ENCODE peak calls at places on chromosome 2, in eight cellular contexts. One of them, this sample, is unnamed.

GRCh38 chr2:204645018-204645775 is 99.9 kb downstream of the PARD3B start:
- DNase-seq in AG04450: no peak
- DNase-seq in heart right ventricle: no peak
- DNase-seq in lower lobe of right lung: no peak
- DNase-seq in lower leg skin: no peak
- DNase-seq in RWPE1: peak
- DNase-seq in dorsolateral prefrontal cortex: no peak
- DNase-seq in AG04449: no peak
- DNase-seq in this sample: no peak

GRCh38 chr2:128421861-128422311 is 103.2 kb upstream of the HS6ST1 start:
- DNase-seq in AG04450: no peak
- DNase-seq in heart right ventricle: no peak
- DNase-seq in lower lobe of right lung: no peak
- DNase-seq in lower leg skin: peak
- DNase-seq in RWPE1: no peak
- DNase-seq in dorsolateral prefrontal cortex: no peak
- DNase-seq in AG04449: no peak
- DNase-seq in this sample: no peak

GRCh38 chr2:158953926-158954763 is 14.3 kb upstream of the TANC1 start:
- DNase-seq in AG04450: no peak
- DNase-seq in heart right ventricle: peak
- DNase-seq in lower lobe of right lung: peak
- DNase-seq in lower leg skin: no peak
- DNase-seq in RWPE1: peak
- DNase-seq in dorsolateral prefrontal cortex: no peak
- DNase-seq in AG04449: no peak
- DNase-seq in this sample: peak

GRCh38 chr2:200624660-200625059 is 38.8 kb downstream of the AOX1 start:
- DNase-seq in AG04450: no peak
- DNase-seq in heart right ventricle: no peak
- DNase-seq in lower lobe of right lung: no peak
- DNase-seq in lower leg skin: no peak
- DNase-seq in RWPE1: no peak
- DNase-seq in dorsolateral prefrontal cortex: no peak
- DNase-seq in AG04449: peak
- DNase-seq in this sample: no peak

GRCh38 chr2:196163285-196163684 is 8.1 kb downstream of the STK17B start:
- DNase-seq in AG04450: no peak
- DNase-seq in heart right ventricle: no peak
- DNase-seq in lower lobe of right lung: no peak
- DNase-seq in lower leg skin: no peak
- DNase-seq in RWPE1: no peak
- DNase-seq in dorsolateral prefrontal cortex: no peak
- DNase-seq in AG04449: no peak
- DNase-seq in this sample: no peak

GRCh38 chr2:460861-461260 is 173.0 kb upstream of the ALKAL2 start:
- DNase-seq in AG04450: no peak
- DNase-seq in heart right ventricle: no peak
- DNase-seq in lower lobe of right lung: no peak
- DNase-seq in lower leg skin: no peak
- DNase-seq in RWPE1: no peak
- DNase-seq in dorsolateral prefrontal cortex: no peak
- DNase-seq in AG04449: no peak
- DNase-seq in this sample: no peak

GRCh38 chr2:33521791-33522281 is 45.4 kb downstream of the RASGRP3 start:
- DNase-seq in AG04450: no peak
- DNase-seq in heart right ventricle: peak
- DNase-seq in lower lobe of right lung: no peak
- DNase-seq in lower leg skin: peak
- DNase-seq in RWPE1: no peak
- DNase-seq in dorsolateral prefrontal cortex: no peak
- DNase-seq in AG04449: peak
- DNase-seq in this sample: peak

GRCh38 chr2:156864230-156864629 is 393.3 kb upstream of the GALNT5 start:
- DNase-seq in AG04450: no peak
- DNase-seq in heart right ventricle: no peak
- DNase-seq in lower lobe of right lung: no peak
- DNase-seq in lower leg skin: no peak
- DNase-seq in RWPE1: no peak
- DNase-seq in dorsolateral prefrontal cortex: no peak
- DNase-seq in AG04449: no peak
- DNase-seq in this sample: no peak

GRCh38 chr2:158772306-158773078 is 22.6 kb upstream of the DAPL1 start:
- DNase-seq in AG04450: no peak
- DNase-seq in heart right ventricle: no peak
- DNase-seq in lower lobe of right lung: no peak
- DNase-seq in lower leg skin: no peak
- DNase-seq in RWPE1: no peak
- DNase-seq in dorsolateral prefrontal cortex: peak
- DNase-seq in AG04449: no peak
- DNase-seq in this sample: no peak

GRCh38 chr2:174153757-174154680 is 94.3 kb downstream of the OLA1 start:
- DNase-seq in AG04450: peak
- DNase-seq in heart right ventricle: no peak
- DNase-seq in lower lobe of right lung: no peak
- DNase-seq in lower leg skin: no peak
- DNase-seq in RWPE1: peak
- DNase-seq in dorsolateral prefrontal cortex: no peak
- DNase-seq in AG04449: peak
- DNase-seq in this sample: peak

GRCh38 chr2:2007551-2008501 is 263.5 kb upstream of the PXDN start:
- DNase-seq in AG04450: no peak
- DNase-seq in heart right ventricle: no peak
- DNase-seq in lower lobe of right lung: no peak
- DNase-seq in lower leg skin: no peak
- DNase-seq in RWPE1: no peak
- DNase-seq in dorsolateral prefrontal cortex: no peak
- DNase-seq in AG04449: no peak
- DNase-seq in this sample: no peak

GRCh38 chr2:101204400-101205095 is 48.1 kb upstream of the CNOT11 start:
- DNase-seq in AG04450: no peak
- DNase-seq in heart right ventricle: no peak
- DNase-seq in lower lobe of right lung: no peak
- DNase-seq in lower leg skin: no peak
- DNase-seq in RWPE1: no peak
- DNase-seq in dorsolateral prefrontal cortex: no peak
- DNase-seq in AG04449: no peak
- DNase-seq in this sample: no peak

GRCh38 chr2:120037995-120038541 is 25.2 kb downstream of the EPB41L5 start:
- DNase-seq in AG04450: no peak
- DNase-seq in heart right ventricle: no peak
- DNase-seq in lower lobe of right lung: no peak
- DNase-seq in lower leg skin: no peak
- DNase-seq in RWPE1: no peak
- DNase-seq in dorsolateral prefrontal cortex: no peak
- DNase-seq in AG04449: no peak
- DNase-seq in this sample: no peak

GRCh38 chr2:173359231-173359630 is 4.6 kb downstream of the CDCA7 start:
- DNase-seq in AG04450: no peak
- DNase-seq in heart right ventricle: no peak
- DNase-seq in lower lobe of right lung: no peak
- DNase-seq in lower leg skin: no peak
- DNase-seq in RWPE1: no peak
- DNase-seq in dorsolateral prefrontal cortex: no peak
- DNase-seq in AG04449: no peak
- DNase-seq in this sample: no peak

GRCh38 chr2:236366406-236366805 is 102.2 kb upstream of the ASB18 start:
- DNase-seq in AG04450: no peak
- DNase-seq in heart right ventricle: no peak
- DNase-seq in lower lobe of right lung: no peak
- DNase-seq in lower leg skin: no peak
- DNase-seq in RWPE1: no peak
- DNase-seq in dorsolateral prefrontal cortex: no peak
- DNase-seq in AG04449: no peak
- DNase-seq in this sample: no peak

GRCh38 chr2:127811397-127811860 is 458 bp upstream of the WDR33 start:
- DNase-seq in AG04450: no peak
- DNase-seq in heart right ventricle: no peak
- DNase-seq in lower lobe of right lung: peak
- DNase-seq in lower leg skin: no peak
- DNase-seq in RWPE1: no peak
- DNase-seq in dorsolateral prefrontal cortex: peak
- DNase-seq in AG04449: no peak
- DNase-seq in this sample: no peak

GRCh38 chr2:97963880-97964279 is 31.9 kb downstream of the TMEM131 start:
- DNase-seq in AG04450: no peak
- DNase-seq in heart right ventricle: no peak
- DNase-seq in lower lobe of right lung: no peak
- DNase-seq in lower leg skin: no peak
- DNase-seq in RWPE1: peak
- DNase-seq in dorsolateral prefrontal cortex: no peak
- DNase-seq in AG04449: no peak
- DNase-seq in this sample: no peak

GRCh38 chr2:102850888-102851287 is 89.1 kb downstream of the TMEM182 start:
- DNase-seq in AG04450: no peak
- DNase-seq in heart right ventricle: no peak
- DNase-seq in lower lobe of right lung: no peak
- DNase-seq in lower leg skin: no peak
- DNase-seq in RWPE1: no peak
- DNase-seq in dorsolateral prefrontal cortex: no peak
- DNase-seq in AG04449: no peak
- DNase-seq in this sample: no peak

GRCh38 chr2:109242222-109242653 is 113.2 kb downstream of the SH3RF3 start:
- DNase-seq in AG04450: no peak
- DNase-seq in heart right ventricle: no peak
- DNase-seq in lower lobe of right lung: no peak
- DNase-seq in lower leg skin: peak
- DNase-seq in RWPE1: no peak
- DNase-seq in dorsolateral prefrontal cortex: no peak
- DNase-seq in AG04449: no peak
- DNase-seq in this sample: no peak

GRCh38 chr2:52976132-52976949 is 791.3 kb upstream of the CHAC2 start:
- DNase-seq in AG04450: peak
- DNase-seq in heart right ventricle: no peak
- DNase-seq in lower lobe of right lung: no peak
- DNase-seq in lower leg skin: no peak
- DNase-seq in RWPE1: peak
- DNase-seq in dorsolateral prefrontal cortex: no peak
- DNase-seq in AG04449: no peak
- DNase-seq in this sample: no peak

GRCh38 chr2:119126650-119127049 is 31.9 kb downstream of the C1QL2 start:
- DNase-seq in AG04450: no peak
- DNase-seq in heart right ventricle: no peak
- DNase-seq in lower lobe of right lung: peak
- DNase-seq in lower leg skin: no peak
- DNase-seq in RWPE1: peak
- DNase-seq in dorsolateral prefrontal cortex: no peak
- DNase-seq in AG04449: no peak
- DNase-seq in this sample: no peak

DNA sequence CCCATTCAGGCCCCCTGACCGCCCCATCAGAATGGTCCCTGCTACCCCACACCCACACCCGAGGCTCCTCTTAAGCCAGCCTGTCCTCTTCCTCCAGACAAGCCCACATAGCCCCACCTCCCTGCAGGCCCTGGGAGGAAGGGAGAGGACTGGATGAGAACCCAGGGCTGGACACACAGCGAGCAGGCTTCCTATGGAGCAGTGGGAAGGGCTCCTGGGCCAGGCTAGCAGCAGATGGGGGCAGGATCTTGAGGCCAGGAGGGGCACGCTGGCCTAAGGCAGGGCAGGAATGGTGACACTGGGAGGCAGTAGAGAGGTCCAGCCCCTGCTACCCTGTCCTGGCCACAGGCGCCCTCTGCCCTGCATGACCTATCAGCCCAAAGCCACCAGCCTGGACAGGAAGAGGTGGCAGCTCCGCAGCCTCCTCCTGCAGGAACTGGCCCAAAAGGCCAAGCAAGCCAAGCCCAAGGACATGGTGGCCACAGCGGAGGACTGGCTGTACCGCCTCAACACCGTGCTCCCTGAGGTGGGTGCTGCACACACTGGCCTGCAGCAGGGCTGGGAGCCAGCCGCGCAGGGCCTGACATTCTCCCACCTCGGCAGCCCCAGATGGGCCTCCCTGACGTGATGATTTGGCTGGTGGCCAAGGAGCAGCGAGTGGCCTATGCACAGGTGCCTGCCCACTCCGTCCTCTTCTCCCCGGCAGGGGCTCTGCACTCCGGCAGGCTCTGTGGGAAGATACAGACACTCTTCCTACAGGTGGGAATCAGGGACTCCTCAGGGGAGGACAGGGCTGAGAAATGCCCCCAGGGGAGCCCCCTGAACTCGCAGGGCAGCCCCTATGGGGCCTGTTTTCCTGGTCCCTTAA is 43.3 kb downstream of the FER1L5 start:
- DNase-seq in AG04450: no peak
- DNase-seq in heart right ventricle: peak
- DNase-seq in lower lobe of right lung: no peak
- DNase-seq in lower leg skin: no peak
- DNase-seq in RWPE1: no peak
- DNase-seq in dorsolateral prefrontal cortex: no peak
- DNase-seq in AG04449: no peak
- DNase-seq in this sample: no peak
- TF ChIP-seq CTCF in AG04450: peak
- TF ChIP-seq CTCF in heart right ventricle: no peak
- TF ChIP-seq CTCF in lower lobe of right lung: peak
- TF ChIP-seq CTCF in lower leg skin: no peak
- TF ChIP-seq CTCF in RWPE1: no peak
- TF ChIP-seq CTCF in dorsolateral prefrontal cortex: no peak
- TF ChIP-seq CTCF in AG04449: no peak
- TF ChIP-seq CTCF in this sample: no peak

GRCh38 chr2:40488101-40488598 is 36.3 kb upstream of the SLC8A1 start:
- DNase-seq in AG04450: no peak
- DNase-seq in heart right ventricle: no peak
- DNase-seq in lower lobe of right lung: no peak
- DNase-seq in lower leg skin: no peak
- DNase-seq in RWPE1: peak
- DNase-seq in dorsolateral prefrontal cortex: no peak
- DNase-seq in AG04449: no peak
- DNase-seq in this sample: peak
- TF ChIP-seq CTCF in AG04450: peak
- TF ChIP-seq CTCF in heart right ventricle: peak
- TF ChIP-seq CTCF in lower lobe of right lung: peak
- TF ChIP-seq CTCF in lower leg skin: no peak
- TF ChIP-seq CTCF in RWPE1: peak
- TF ChIP-seq CTCF in dorsolateral prefrontal cortex: peak
- TF ChIP-seq CTCF in AG04449: no peak
- TF ChIP-seq CTCF in this sample: peak

GRCh38 chr2:181438298-181438697 is 18.9 kb upstream of the ITGA4 start:
- DNase-seq in AG04450: no peak
- DNase-seq in heart right ventricle: no peak
- DNase-seq in lower lobe of right lung: no peak
- DNase-seq in lower leg skin: no peak
- DNase-seq in RWPE1: no peak
- DNase-seq in dorsolateral prefrontal cortex: no peak
- DNase-seq in AG04449: no peak
- DNase-seq in this sample: no peak
- TF ChIP-seq CTCF in AG04450: no peak
- TF ChIP-seq CTCF in heart right ventricle: no peak
- TF ChIP-seq CTCF in lower lobe of right lung: peak
- TF ChIP-seq CTCF in lower leg skin: no peak
- TF ChIP-seq CTCF in RWPE1: no peak
- TF ChIP-seq CTCF in dorsolateral prefrontal cortex: no peak
- TF ChIP-seq CTCF in AG04449: no peak
- TF ChIP-seq CTCF in this sample: no peak

GRCh38 chr2:239222346-239223028 is 178.3 kb downstream of the HDAC4 start:
- DNase-seq in AG04450: no peak
- DNase-seq in heart right ventricle: no peak
- DNase-seq in lower lobe of right lung: no peak
- DNase-seq in lower leg skin: no peak
- DNase-seq in RWPE1: no peak
- DNase-seq in dorsolateral prefrontal cortex: peak
- DNase-seq in AG04449: peak
- DNase-seq in this sample: no peak
- TF ChIP-seq CTCF in AG04450: no peak
- TF ChIP-seq CTCF in heart right ventricle: no peak
- TF ChIP-seq CTCF in lower lobe of right lung: no peak
- TF ChIP-seq CTCF in lower leg skin: no peak
- TF ChIP-seq CTCF in RWPE1: no peak
- TF ChIP-seq CTCF in dorsolateral prefrontal cortex: no peak
- TF ChIP-seq CTCF in AG04449: no peak
- TF ChIP-seq CTCF in this sample: no peak